ENCODE peak calls at places on chromosomes 11 and 22, in seven cellular contexts. One of them, this sample, is unnamed.

GRCh38 chr11:1571760-1572199 is 291 bp downstream of the DUSP8 start:
- DNase-seq in body of pancreas: no peak
- DNase-seq in spleen: peak; percentile 78
- DNase-seq in endothelial cell of umbilical vein: no peak
- DNase-seq in esophagus squamous epithelium: no peak
- DNase-seq in sigmoid colon: no peak
- DNase-seq in GM12892: peak; percentile 16
- DNase-seq in this sample: no peak

GRCh38 chr11:35845860-35846259 is 98.0 kb upstream of the LDLRAD3 start:
- DNase-seq in endothelial cell of umbilical vein: no peak
- DNase-seq in body of pancreas: no peak
- DNase-seq in sigmoid colon: no peak
- DNase-seq in GM12892: no peak
- DNase-seq in spleen: no peak
- DNase-seq in esophagus squamous epithelium: no peak
- DNase-seq in this sample: peak; percentile 29

GRCh38 chr22:41799486-41800347 is 762 bp upstream of the CCDC134 start:
- DNase-seq in spleen: peak; percentile 84
- DNase-seq in GM12892: peak; percentile 56
- DNase-seq in esophagus squamous epithelium: no peak
- DNase-seq in body of pancreas: peak; percentile 30
- DNase-seq in sigmoid colon: peak; percentile 70
- DNase-seq in endothelial cell of umbilical vein: no peak
- DNase-seq in this sample: no peak

GRCh38 chr22:44647141-44647540 is 54.9 kb upstream of the PRR5 start:
- DNase-seq in endothelial cell of umbilical vein: no peak
- DNase-seq in esophagus squamous epithelium: no peak
- DNase-seq in body of pancreas: no peak
- DNase-seq in sigmoid colon: no peak
- DNase-seq in spleen: no peak
- DNase-seq in GM12892: no peak
- DNase-seq in this sample: no peak

GRCh38 chr11:44980533-44981427 is 30.1 kb upstream of the TP53I11 start:
- DNase-seq in body of pancreas: no peak
- DNase-seq in esophagus squamous epithelium: no peak
- DNase-seq in endothelial cell of umbilical vein: no peak
- DNase-seq in GM12892: no peak
- DNase-seq in sigmoid colon: peak; percentile 41
- DNase-seq in spleen: peak; percentile 79
- DNase-seq in this sample: no peak

GRCh38 chr11:69997352-69997751 is 80.8 kb upstream of the ANO1 start:
- DNase-seq in body of pancreas: no peak
- DNase-seq in GM12892: no peak
- DNase-seq in esophagus squamous epithelium: no peak
- DNase-seq in spleen: no peak
- DNase-seq in endothelial cell of umbilical vein: no peak
- DNase-seq in sigmoid colon: no peak
- DNase-seq in this sample: no peak

GRCh38 chr11:60717956-60718355 is 6.6 kb upstream of the MS4A18 start:
- DNase-seq in GM12892: no peak
- DNase-seq in esophagus squamous epithelium: no peak
- DNase-seq in body of pancreas: no peak
- DNase-seq in endothelial cell of umbilical vein: no peak
- DNase-seq in spleen: no peak
- DNase-seq in sigmoid colon: no peak
- DNase-seq in this sample: no peak

GRCh38 chr11:94770563-94771120 is 2.5 kb downstream of the AMOTL1 start:
- DNase-seq in sigmoid colon: no peak
- DNase-seq in endothelial cell of umbilical vein: no peak
- DNase-seq in GM12892: no peak
- DNase-seq in spleen: no peak
- DNase-seq in body of pancreas: no peak
- DNase-seq in esophagus squamous epithelium: no peak
- DNase-seq in this sample: no peak

GRCh38 chr22:47221840-47222615 is 459.6 kb downstream of the TBC1D22A start:
- DNase-seq in endothelial cell of umbilical vein: peak; percentile 2
- DNase-seq in esophagus squamous epithelium: no peak
- DNase-seq in body of pancreas: no peak
- DNase-seq in sigmoid colon: peak; percentile 43
- DNase-seq in GM12892: no peak
- DNase-seq in spleen: no peak
- DNase-seq in this sample: no peak

GRCh38 chr11:2089536-2090165 is 49.5 kb downstream of the IGF2 start:
- DNase-seq in spleen: peak; percentile 52
- DNase-seq in esophagus squamous epithelium: no peak
- DNase-seq in endothelial cell of umbilical vein: peak; percentile 43
- DNase-seq in GM12892: no peak
- DNase-seq in sigmoid colon: peak; percentile 49
- DNase-seq in body of pancreas: peak; percentile 7
- DNase-seq in this sample: peak; percentile 71

GRCh38 chr11:71342951-71343827 is 90.8 kb upstream of the SHANK2 start:
- DNase-seq in spleen: peak; percentile 68
- DNase-seq in GM12892: peak; percentile 59
- DNase-seq in esophagus squamous epithelium: no peak
- DNase-seq in body of pancreas: peak; percentile 72
- DNase-seq in endothelial cell of umbilical vein: no peak
- DNase-seq in sigmoid colon: no peak
- DNase-seq in this sample: peak; percentile 56

GRCh38 chr22:44698531-44699421 is 3.2 kb upstream of the PRR5 start:
- DNase-seq in endothelial cell of umbilical vein: no peak
- DNase-seq in spleen: peak; percentile 79
- DNase-seq in sigmoid colon: peak; percentile 81
- DNase-seq in body of pancreas: no peak
- DNase-seq in esophagus squamous epithelium: no peak
- DNase-seq in GM12892: no peak
- DNase-seq in this sample: no peak

GRCh38 chr11:121476379-121477032 is 23.7 kb upstream of the SORL1-AS1 start:
- DNase-seq in endothelial cell of umbilical vein: no peak
- DNase-seq in sigmoid colon: no peak
- DNase-seq in body of pancreas: no peak
- DNase-seq in esophagus squamous epithelium: no peak
- DNase-seq in GM12892: no peak
- DNase-seq in spleen: no peak
- DNase-seq in this sample: no peak

GRCh38 chr11:40388097-40388818 is 1071.2 kb downstream of the LRRC4C start:
- DNase-seq in GM12892: no peak
- DNase-seq in esophagus squamous epithelium: no peak
- DNase-seq in endothelial cell of umbilical vein: no peak
- DNase-seq in body of pancreas: no peak
- DNase-seq in spleen: no peak
- DNase-seq in sigmoid colon: no peak
- DNase-seq in this sample: peak; percentile 14

GRCh38 chr11:44680982-44681597 is 45.7 kb upstream of the TSPAN18 start:
- DNase-seq in body of pancreas: no peak
- DNase-seq in spleen: no peak
- DNase-seq in esophagus squamous epithelium: no peak
- DNase-seq in endothelial cell of umbilical vein: no peak
- DNase-seq in GM12892: no peak
- DNase-seq in sigmoid colon: no peak
- DNase-seq in this sample: no peak

GRCh38 chr22:44184006-44184405 is 3.3 kb downstream of the PARVG start:
- DNase-seq in body of pancreas: no peak
- DNase-seq in endothelial cell of umbilical vein: no peak
- DNase-seq in GM12892: no peak
- DNase-seq in spleen: no peak
- DNase-seq in esophagus squamous epithelium: no peak
- DNase-seq in sigmoid colon: no peak
- DNase-seq in this sample: no peak

GRCh38 chr22:39478461-39478860 is 21.6 kb downstream of the MGAT3 start:
- DNase-seq in spleen: no peak
- DNase-seq in sigmoid colon: no peak
- DNase-seq in esophagus squamous epithelium: no peak
- DNase-seq in GM12892: no peak
- DNase-seq in endothelial cell of umbilical vein: no peak
- DNase-seq in body of pancreas: peak; percentile 48
- DNase-seq in this sample: no peak

DNA sequence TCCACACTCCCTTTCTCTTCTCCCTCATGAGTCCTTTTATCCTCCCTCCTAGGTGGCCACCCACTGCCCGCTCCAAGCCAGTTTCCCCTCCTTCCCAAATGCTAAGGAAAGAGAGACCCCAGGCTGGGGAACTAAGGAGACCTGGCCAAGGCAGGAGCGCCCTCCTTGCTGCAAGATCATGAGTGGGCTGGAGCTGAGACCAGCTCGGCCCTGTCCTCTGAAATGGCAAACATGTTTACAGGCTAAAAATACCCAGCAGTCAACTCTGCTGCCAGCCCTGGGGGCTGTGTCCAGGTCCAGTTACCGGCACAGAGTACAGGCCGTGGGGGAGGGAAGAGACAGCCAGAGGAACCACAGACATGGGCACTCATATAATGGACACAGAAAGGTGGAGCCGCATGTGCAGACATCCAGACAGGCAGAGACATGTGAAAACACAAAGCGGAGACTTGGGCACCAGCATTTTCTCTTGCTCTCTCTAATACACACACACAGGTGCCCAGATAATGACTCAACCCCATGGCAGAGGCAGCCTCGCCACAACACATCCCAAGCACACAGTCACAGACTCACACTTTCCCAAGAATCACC is 1.2 kb upstream of the AHNAK start:
- DNase-seq in endothelial cell of umbilical vein: peak; percentile 37
- DNase-seq in spleen: no peak
- DNase-seq in esophagus squamous epithelium: no peak
- DNase-seq in body of pancreas: peak; percentile 16
- DNase-seq in sigmoid colon: peak; percentile 78
- DNase-seq in GM12892: no peak
- DNase-seq in this sample: peak; percentile 28
- TF ChIP-seq POLR2A in endothelial cell of umbilical vein: no peak
- TF ChIP-seq POLR2A in spleen: no peak
- TF ChIP-seq POLR2A in esophagus squamous epithelium: no peak
- TF ChIP-seq POLR2A in body of pancreas: no peak
- TF ChIP-seq POLR2A in sigmoid colon: no peak
- TF ChIP-seq POLR2A in GM12892: no peak
- TF ChIP-seq POLR2A in this sample: no peak

DNA sequence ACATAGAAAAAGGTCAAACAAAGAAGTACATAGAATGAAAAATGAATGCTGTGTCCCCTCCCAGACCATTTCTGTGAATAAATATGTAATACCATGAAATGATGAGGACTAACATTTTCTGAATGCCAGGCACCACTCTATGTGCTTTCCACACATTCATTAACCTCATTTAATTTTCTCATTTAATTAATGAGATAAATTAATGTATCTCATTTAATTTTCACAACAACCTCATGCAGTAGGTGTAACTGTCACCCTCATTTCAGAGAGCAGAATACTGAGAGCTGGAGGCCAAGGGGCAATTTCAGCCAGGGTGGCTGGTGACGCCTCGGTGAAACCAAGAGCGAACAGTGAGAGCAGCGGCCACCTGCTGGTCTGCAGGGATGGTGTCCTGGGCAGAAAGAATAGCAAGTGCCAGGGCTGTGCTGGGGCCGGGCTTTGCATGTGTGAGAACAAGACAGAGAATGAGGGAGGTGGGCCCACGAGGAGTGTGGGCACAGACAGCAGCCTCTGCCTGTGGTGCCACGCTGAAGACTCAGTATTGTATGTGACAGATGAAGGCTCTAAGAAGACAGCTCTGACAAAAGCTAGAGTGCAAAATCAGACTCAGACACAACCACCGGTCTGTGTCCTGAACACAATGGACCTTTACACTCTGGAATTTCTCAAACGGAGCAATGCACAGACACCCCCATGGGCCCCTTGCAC is 1.8 kb upstream of the SERPIND1 start:
- DNase-seq in sigmoid colon: no peak
- DNase-seq in endothelial cell of umbilical vein: no peak
- DNase-seq in spleen: no peak
- DNase-seq in GM12892: no peak
- DNase-seq in esophagus squamous epithelium: no peak
- DNase-seq in body of pancreas: no peak
- DNase-seq in this sample: no peak
- TF ChIP-seq POLR2A in sigmoid colon: no peak
- TF ChIP-seq POLR2A in endothelial cell of umbilical vein: no peak
- TF ChIP-seq POLR2A in spleen: no peak
- TF ChIP-seq POLR2A in GM12892: no peak
- TF ChIP-seq POLR2A in esophagus squamous epithelium: no peak
- TF ChIP-seq POLR2A in body of pancreas: no peak
- TF ChIP-seq POLR2A in this sample: no peak

GRCh38 chr22:22928666-22929380 is 41.2 kb downstream of the IGLL5 start:
- DNase-seq in esophagus squamous epithelium: no peak
- DNase-seq in body of pancreas: no peak
- DNase-seq in GM12892: peak; percentile 89
- DNase-seq in spleen: peak; percentile 93
- DNase-seq in sigmoid colon: no peak
- DNase-seq in endothelial cell of umbilical vein: no peak
- DNase-seq in this sample: peak; percentile 19
- TF ChIP-seq POLR2A in esophagus squamous epithelium: no peak
- TF ChIP-seq POLR2A in body of pancreas: no peak
- TF ChIP-seq POLR2A in GM12892: peak; percentile 29
- TF ChIP-seq POLR2A in spleen: no peak
- TF ChIP-seq POLR2A in sigmoid colon: no peak
- TF ChIP-seq POLR2A in endothelial cell of umbilical vein: no peak
- TF ChIP-seq POLR2A in this sample: no peak

GRCh38 chr22:31233001-31233400 is 20.9 kb downstream of the LIMK2 start:
- DNase-seq in sigmoid colon: no peak
- DNase-seq in body of pancreas: no peak
- DNase-seq in endothelial cell of umbilical vein: peak; percentile 62
- DNase-seq in GM12892: no peak
- DNase-seq in spleen: no peak
- DNase-seq in esophagus squamous epithelium: no peak
- DNase-seq in this sample: no peak

GRCh38 chr22:31229402-31230140 is 17.5 kb downstream of the LIMK2 start:
- DNase-seq in esophagus squamous epithelium: no peak
- DNase-seq in GM12892: no peak
- DNase-seq in body of pancreas: peak; percentile 61
- DNase-seq in sigmoid colon: peak; percentile 84
- DNase-seq in spleen: no peak
- DNase-seq in endothelial cell of umbilical vein: peak; percentile 82
- DNase-seq in this sample: no peak

GRCh38 chr22:31230155-31230870 is 18.2 kb downstream of the LIMK2 start:
- DNase-seq in body of pancreas: no peak
- DNase-seq in sigmoid colon: no peak
- DNase-seq in spleen: no peak
- DNase-seq in endothelial cell of umbilical vein: peak; percentile 53
- DNase-seq in GM12892: no peak
- DNase-seq in esophagus squamous epithelium: no peak
- DNase-seq in this sample: no peak

GRCh38 chr22:31228425-31228824 is 16.3 kb downstream of the LIMK2 start:
- DNase-seq in body of pancreas: no peak
- DNase-seq in endothelial cell of umbilical vein: no peak
- DNase-seq in GM12892: no peak
- DNase-seq in esophagus squamous epithelium: no peak
- DNase-seq in spleen: no peak
- DNase-seq in sigmoid colon: no peak
- DNase-seq in this sample: no peak

DNA sequence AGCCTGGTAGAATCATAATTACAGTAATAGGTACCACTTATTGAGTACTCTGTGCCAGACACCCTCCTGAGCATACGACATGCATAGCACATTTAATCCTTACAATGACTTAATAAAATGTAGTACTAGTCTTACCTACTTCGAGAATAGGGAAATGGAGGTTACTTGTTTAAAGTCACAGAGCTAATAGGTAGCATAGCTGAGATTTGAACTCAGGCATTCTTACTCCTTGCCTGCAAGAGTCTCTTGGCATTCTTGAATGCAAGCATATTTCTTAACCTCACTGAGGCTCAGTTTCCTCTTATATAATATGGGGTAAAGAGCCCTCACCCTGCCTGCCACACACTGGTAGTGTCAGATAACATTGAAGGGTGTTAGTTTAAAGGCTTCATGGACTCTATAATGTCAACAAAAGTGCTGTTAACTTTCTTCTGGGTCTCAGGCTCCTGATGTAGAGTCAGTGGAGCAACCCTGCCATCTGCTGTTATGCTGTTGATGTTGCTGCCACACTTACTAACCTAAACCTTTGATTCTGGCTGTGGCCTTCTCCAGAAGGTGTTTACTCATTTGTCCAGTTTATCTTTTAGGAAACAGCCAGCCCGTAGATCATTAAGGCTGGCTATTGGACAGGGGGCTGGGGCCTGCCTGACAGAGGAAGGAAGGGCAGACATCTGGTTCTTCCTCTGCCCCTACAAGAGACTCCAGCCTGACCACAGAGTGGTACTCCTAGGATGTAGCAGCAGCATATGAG is 18.9 kb downstream of the LIMK2 start:
- DNase-seq in esophagus squamous epithelium: no peak
- DNase-seq in body of pancreas: peak; percentile 74
- DNase-seq in spleen: no peak
- DNase-seq in endothelial cell of umbilical vein: peak; percentile 92
- DNase-seq in GM12892: no peak
- DNase-seq in sigmoid colon: no peak
- DNase-seq in this sample: no peak
- TF ChIP-seq POLR2A in esophagus squamous epithelium: no peak
- TF ChIP-seq POLR2A in body of pancreas: no peak
- TF ChIP-seq POLR2A in spleen: no peak
- TF ChIP-seq POLR2A in endothelial cell of umbilical vein: peak; percentile 42
- TF ChIP-seq POLR2A in GM12892: no peak
- TF ChIP-seq POLR2A in sigmoid colon: no peak
- TF ChIP-seq POLR2A in this sample: no peak